ENCODE peak calls at places on chromosome 6, in four cellular contexts. H is heart right ventricle, A is endothelial cell of umbilical vein, Q is neural progenitor cell. M is an unnamed sample. For H3K4me1, the result is how much of the 10 kb centered on the place peaks cover.

GRCh38 chr6:75183099-75183541 is 22.7 kb downstream of the COL12A1 start:
- DNase-seq in H (no peak), A (no peak), Q (no peak), M (no peak)

GRCh38 chr6:38034269-38034914 is 214.9 kb downstream of the ZFAND3 start:
- DNase-seq in H (no peak), A (peak), Q (peak), M (no peak)

GRCh38 chr6:157479464-157480303 is 98.7 kb downstream of the ZDHHC14 start:
- DNase-seq in A (no peak), H (no peak), Q (no peak), M (no peak)

GRCh38 chr6:43869792-43870659 is 100.0 kb downstream of the VEGFA start:
- DNase-seq in A (no peak), H (no peak), Q (no peak), M (no peak)

GRCh38 chr6:17725083-17725482 is 18.4 kb upstream of the NUP153 start:
- DNase-seq in H (peak), Q (no peak), A (peak), M (peak)

GRCh38 chr6:85675030-85675819 is 32.5 kb upstream of the SYNCRIP start:
- DNase-seq in A (peak), Q (peak), H (no peak), M (peak)

GRCh38 chr6:38443750-38444149 is 196.0 kb downstream of the BTBD9 start:
- DNase-seq in A (no peak), H (no peak), Q (no peak), M (no peak)

GRCh38 chr6:156789081-156789943 is 12.1 kb downstream of the ARID1B start:
- DNase-seq in H (no peak), Q (no peak), A (no peak), M (peak)

GRCh38 chr6:44297063-44298038 is 15.8 kb downstream of the AARS2 start:
- DNase-seq in Q (peak), H (no peak), A (peak), M (peak)

GRCh38 chr6:74519172-74519571 is 686.7 kb downstream of the COL12A1 start:
- DNase-seq in Q (no peak), A (peak), H (no peak), M (no peak)

GRCh38 chr6:168293641-168294530 is 25.7 kb downstream of the DACT2 start:
- DNase-seq in Q (no peak), H (no peak), A (no peak), M (peak)

GRCh38 chr6:146901940-146902816 is 302.0 kb upstream of the STXBP5 start:
- DNase-seq in Q (no peak), H (no peak), A (peak), M (no peak)

GRCh38 chr6:136647363-136647763 is 97.1 kb upstream of the MAP7 start:
- DNase-seq in H (peak), Q (no peak), A (peak), M (no peak)

GRCh38 chr6:26366504-26366903 is 1.5 kb downstream of the BTN3A2 start:
- DNase-seq in A (no peak), Q (no peak), H (no peak), M (no peak)

GRCh38 chr6:90285611-90286381 is 10.8 kb downstream of the BACH2 start:
- DNase-seq in A (peak), H (peak), Q (peak), M (peak)

GRCh38 chr6:1695546-1696494 is 86.1 kb downstream of the FOXC1 start:
- DNase-seq in H (no peak), Q (no peak), A (no peak), M (no peak)

GRCh38 chr6:2119275-2119674 is 126.1 kb downstream of the GMDS start:
- DNase-seq in H (no peak), Q (no peak), A (no peak), M (no peak)

GRCh38 chr6:68575765-68576439 is 59.2 kb upstream of the ADGRB3 start:
- DNase-seq in A (no peak), H (no peak), Q (peak), M (peak)

GRCh38 chr6:138267971-138268895 is 49.9 kb upstream of the PBOV1 start:
- DNase-seq in A (no peak), H (no peak), Q (no peak), M (no peak)

GRCh38 chr6:5671162-5671561 is 335.6 kb downstream of the NRN1 start:
- DNase-seq in Q (no peak), H (peak), A (no peak), M (peak)

GRCh38 chr6:43798688-43799444 is 28.9 kb downstream of the VEGFA start:
- DNase-seq in H (peak), A (peak), Q (no peak), M (no peak)

GRCh38 chr6:52909531-52909930 is at the start of gene GSTA3:
- DNase-seq in A (no peak), H (no peak), Q (no peak), M (no peak)

GRCh38 chr6:84825461-84825860 is 61.1 kb upstream of the TBX18 start:
- DNase-seq in H (no peak), Q (no peak), A (peak), M (no peak)

GRCh38 chr6:168058691-168059551 is 20.1 kb downstream of the FRMD1 start:
- DNase-seq in Q (peak), A (no peak), H (no peak), M (peak)

GRCh38 chr6:34246563-34247391 is 2.0 kb downstream of the SMIM29 start:
- DNase-seq in A (peak), Q (peak), H (no peak), M (peak)

GRCh38 chr6:35008858-35009257 is 119.8 kb downstream of the ANKS1A start:
- DNase-seq in Q (no peak), A (no peak), H (no peak), M (no peak)

GRCh38 chr6:89048985-89049384 is 31.6 kb upstream of the PNRC1 start:
- DNase-seq in H (no peak), A (no peak), Q (no peak), M (no peak)

GRCh38 chr6:122289721-122290501 is 109.5 kb upstream of the HSF2 start:
- DNase-seq in A (peak), H (no peak), Q (peak), M (peak)

GRCh38 chr6:127812985-127813681 is 87.7 kb downstream of the THEMIS start:
- DNase-seq in A (no peak), Q (no peak), H (no peak), M (no peak)
- H3K4me1 ChIP-seq in A (under half), Q (under half), H (under half), M (under half)

DNA sequence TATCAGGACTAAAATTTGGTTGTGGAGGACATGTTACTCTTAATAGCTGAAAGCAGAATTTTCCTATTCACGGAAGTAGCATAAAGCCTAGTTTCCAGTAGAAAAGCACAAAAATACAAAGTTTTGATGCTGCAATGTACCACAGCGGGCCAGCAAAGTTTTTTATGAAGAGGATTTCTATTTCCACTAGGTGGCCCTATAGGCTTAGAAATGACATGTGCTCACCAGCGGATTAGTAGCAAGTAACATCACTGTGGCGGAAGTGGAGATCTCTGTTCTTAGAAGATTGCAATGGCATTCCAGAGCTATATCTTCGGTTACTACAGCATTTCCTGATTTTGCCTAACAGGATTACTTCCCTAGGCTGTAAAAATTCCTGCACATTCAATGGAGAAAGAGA is 1219.0 kb upstream of the EYS start:
- DNase-seq in A (no peak), Q (peak), H (no peak), M (no peak)
- TF ChIP-seq CTCF in A (no peak), Q (peak), H (no peak), M (peak)

DNA sequence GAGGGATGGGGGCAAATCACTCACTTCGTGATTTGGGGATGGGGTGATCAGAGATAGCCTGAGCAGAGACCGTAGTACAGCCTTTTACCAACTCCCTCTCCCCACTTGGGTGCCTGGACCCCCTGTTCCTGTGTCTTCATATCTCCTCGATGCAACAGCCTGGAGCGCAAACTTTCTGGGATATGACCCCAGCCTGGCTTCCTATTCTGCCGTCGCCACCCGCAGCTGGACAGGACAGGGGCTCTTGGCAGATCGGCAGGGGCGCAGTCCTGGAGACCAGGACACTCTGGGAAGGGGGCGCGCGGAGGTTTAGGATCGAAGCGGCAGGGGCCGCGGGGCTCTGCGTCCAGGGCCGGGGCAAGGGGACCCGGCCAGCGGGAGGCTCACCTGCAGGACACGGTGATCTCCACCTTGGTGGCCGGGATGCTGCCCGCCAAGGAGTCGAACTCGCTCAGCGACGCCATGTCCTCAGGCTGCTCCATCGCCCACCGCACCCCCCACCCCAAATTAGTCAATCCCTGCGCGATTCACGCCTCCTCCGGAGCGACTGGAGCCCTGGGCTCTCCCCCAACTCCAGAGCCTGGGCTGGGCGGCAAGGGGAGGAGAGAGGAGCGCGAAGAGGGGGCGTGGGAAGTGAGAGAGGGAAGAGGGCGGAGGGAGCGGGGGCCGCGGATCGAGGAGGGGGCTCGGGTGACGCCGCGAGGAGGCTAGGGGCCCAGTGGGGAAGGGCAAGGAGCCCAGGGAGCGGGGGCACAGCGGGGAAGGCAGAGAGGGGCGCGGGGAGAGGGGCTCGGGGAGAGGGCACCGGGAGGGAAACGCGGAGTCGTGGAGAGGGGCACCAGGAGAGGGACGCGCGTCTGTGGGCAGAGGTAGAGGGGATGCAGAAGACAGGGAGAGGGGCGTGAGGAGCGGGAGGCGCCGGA is at the start of gene CPNE5:
- DNase-seq in A (no peak), Q (peak), H (peak), M (peak)
- H3K4me3 ChIP-seq in A (peak), Q (peak), H (peak), M (peak)

DNA sequence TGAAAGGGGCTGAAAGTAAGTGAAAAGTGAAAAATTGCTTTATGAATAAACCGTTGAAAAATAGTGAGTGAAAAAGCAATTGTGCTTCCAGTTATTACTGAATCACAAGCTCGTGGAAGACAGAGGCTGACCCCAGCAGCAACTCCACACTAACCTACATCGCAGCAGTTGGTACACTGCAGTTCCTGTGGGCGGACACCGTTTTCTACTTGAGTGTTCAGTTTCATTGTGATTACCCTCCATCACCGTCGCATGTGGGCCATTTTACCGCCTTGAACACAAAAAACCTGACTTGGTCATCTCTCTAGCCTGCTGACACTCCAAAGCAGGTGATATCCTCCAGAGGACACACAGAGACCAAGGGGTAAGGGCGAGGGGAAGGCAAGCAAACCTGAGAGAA is 28.4 kb downstream of the PRDM1 start:
- DNase-seq in Q (no peak), A (no peak), H (no peak), M (no peak)
- H3K4me1 ChIP-seq in Q (under half), A (under half), H (under half), M (under half)

DNA sequence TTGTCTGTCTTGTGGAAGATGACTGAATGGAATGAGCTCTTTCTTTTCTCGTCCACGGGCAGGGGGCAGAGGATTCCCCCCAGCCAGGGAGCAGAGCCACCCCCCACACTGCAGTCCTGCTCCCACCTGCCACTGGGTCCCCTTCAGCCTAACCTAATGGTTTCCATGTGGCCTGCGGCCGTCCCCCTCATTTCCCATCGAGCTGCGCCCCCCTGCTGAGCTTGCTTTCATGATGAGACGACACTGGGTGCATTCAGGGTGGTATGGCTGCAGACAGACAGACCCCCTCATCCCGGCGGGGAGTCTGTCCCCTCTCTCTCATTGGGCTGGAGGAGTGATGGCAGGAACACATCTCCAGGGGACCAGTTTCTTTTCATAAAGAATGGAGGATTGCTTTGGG is 140.8 kb downstream of the DTNBP1 start:
- DNase-seq in A (no peak), H (no peak), Q (no peak), M (peak)
- TF ChIP-seq CTCF in A (no peak), H (no peak), Q (no peak), M (no peak)

DNA sequence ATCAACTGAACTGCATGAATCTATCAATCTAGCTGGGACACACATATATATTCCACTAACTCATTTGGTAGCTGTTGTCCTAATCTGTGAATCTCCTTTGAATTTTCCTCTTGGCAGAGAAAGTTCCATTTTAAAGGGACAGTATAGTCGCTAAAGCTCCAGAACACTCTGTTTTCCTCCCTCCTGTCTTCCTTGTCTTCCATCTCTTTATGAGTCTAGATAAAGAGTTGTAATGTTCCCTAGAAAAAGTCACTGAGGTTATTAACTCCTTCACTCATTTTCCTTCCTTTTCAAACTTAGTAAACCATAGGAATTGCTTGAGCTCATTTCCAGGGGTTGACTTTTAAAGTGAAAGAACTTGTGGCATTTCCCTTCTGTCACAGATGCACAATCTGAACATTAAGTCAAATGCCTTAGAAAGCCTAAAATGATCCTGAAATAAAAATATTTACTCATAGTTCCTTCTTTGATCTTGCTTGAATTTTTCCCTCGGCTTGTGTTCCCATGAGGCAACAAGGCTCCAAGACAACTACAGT is 198.4 kb downstream of the TRIM27 start:
- DNase-seq in A (no peak), Q (no peak), H (no peak), M (no peak)
- H3K4me3 ChIP-seq in A (no peak), Q (no peak), H (no peak), M (no peak)

DNA sequence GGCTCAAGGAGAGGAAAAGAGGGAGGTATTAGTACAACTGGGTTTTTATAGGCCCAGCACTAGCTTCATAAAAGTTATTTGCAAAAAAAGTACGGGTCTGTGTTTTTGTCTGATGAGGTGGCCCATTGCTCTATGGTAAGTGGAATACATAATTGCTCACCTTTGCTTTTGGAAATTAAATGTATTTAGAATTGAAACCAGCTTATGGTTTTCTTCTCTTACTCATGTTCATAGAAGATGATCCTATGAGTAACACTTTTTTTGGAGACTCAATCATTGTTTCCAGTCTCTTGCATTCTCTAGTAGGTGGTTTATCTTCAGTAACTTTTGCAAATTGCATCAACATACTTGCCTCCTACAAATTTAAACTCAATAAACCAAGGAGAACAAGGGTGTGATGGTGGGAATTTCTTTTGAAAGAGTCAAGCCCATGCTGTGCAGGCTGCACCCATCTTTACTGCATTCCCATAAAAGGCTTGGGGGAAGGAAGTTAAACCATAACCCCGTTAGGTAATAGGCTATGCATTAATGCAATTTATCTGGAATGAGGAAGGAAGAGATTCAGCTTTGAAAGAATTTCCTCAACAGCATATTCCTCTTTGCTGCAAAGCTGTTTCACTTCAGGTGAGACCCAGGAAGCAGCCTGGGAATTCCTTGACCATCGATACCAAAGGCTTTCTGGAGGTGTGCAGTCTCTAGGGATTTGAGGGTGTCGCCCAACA is 48.5 kb upstream of the EDN1 start:
- DNase-seq in A (no peak), Q (no peak), H (no peak), M (no peak)
- H3K4me1 ChIP-seq in A (under half), Q (under half), H (under half), M (under half)

GRCh38 chr6:145368075-145368474 is 367.2 kb downstream of the EPM2A start:
- DNase-seq in A (no peak), H (peak), Q (no peak), M (no peak)

GRCh38 chr6:145372671-145373123 is 362.6 kb downstream of the EPM2A start:
- DNase-seq in Q (no peak), H (peak), A (peak), M (no peak)

GRCh38 chr6:145373826-145374225 is 361.5 kb downstream of the EPM2A start:
- DNase-seq in Q (no peak), H (no peak), A (no peak), M (no peak)

GRCh38 chr6:145367149-145367548 is 368.2 kb downstream of the EPM2A start:
- DNase-seq in Q (no peak), A (no peak), H (no peak), M (no peak)

GRCh38 chr6:145370559-145370958 is 364.8 kb downstream of the EPM2A start:
- DNase-seq in H (no peak), A (no peak), Q (no peak), M (no peak)
- TF ChIP-seq CTCF in H (no peak), A (no peak), Q (peak), M (peak)

DNA sequence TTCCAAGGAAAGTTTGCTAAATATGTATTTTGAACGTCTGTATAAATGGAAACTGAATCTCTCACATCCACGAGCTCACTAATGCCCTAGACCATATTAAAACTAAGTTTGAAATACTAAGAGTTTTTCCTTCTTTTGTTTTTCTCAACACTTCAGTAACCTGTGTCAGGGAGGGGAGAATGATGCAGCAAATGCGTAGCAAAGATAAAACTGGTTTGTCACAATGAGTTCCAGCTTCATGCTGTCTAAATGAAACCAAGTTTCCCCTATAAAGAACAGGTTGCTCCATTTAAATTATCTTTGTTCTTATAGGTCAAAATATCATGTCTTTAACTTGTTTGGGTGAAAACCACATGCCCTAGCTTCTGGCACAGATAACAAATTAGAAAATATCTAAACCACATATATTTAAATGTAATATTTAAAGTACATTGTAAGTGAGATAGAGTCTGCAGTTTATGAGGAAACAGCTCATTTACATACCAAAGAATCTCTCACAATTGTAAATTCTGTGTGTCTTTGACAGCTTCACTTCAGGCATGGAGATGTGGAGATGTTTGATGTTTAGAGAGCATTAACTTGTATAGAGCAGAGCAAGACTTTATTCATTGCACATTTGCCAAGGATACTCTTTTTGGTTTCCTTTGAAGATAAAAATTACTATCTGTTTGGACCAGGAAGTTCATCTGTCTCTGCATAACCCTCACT is 7.4 kb downstream of the TRDN start:
- DNase-seq in Q (no peak), H (no peak), A (no peak), M (no peak)
- H3K4me3 ChIP-seq in Q (no peak), H (no peak), A (no peak), M (no peak)